ENCODE peak calls at places on chromosomes 12 and 14, in nine cellular contexts. One of them, this sample, is unnamed.

GRCh38 chr14:102473559-102473958 is 36.0 kb downstream of the ANKRD9 start:
- DNase-seq in stimulated activated CD4-positive, alpha-beta T cell treated with anti-CD3 and anti-CD28 coated beads, Interleukin-15, amount 100 ng/mL, for 24 hours: no peak
- DNase-seq in type B pancreatic cell: no peak
- DNase-seq in mesenteric fat pad: no peak
- DNase-seq in NCI-H2081: no peak
- DNase-seq in upper lobe of left lung: no peak
- DNase-seq in stomach: no peak
- DNase-seq in esophagus squamous epithelium: no peak
- DNase-seq in fibroblast of lung: no peak
- DNase-seq in this sample: no peak

GRCh38 chr14:92690171-92691011 is 58.0 kb downstream of the LGMN start:
- DNase-seq in mesenteric fat pad: no peak
- DNase-seq in type B pancreatic cell: no peak
- DNase-seq in upper lobe of left lung: no peak
- DNase-seq in fibroblast of lung: peak; percentile 54
- DNase-seq in NCI-H2081: peak; percentile 24
- DNase-seq in stimulated activated CD4-positive, alpha-beta T cell treated with anti-CD3 and anti-CD28 coated beads, Interleukin-15, amount 100 ng/mL, for 24 hours: peak; percentile 37
- DNase-seq in esophagus squamous epithelium: no peak
- DNase-seq in stomach: peak; percentile 68
- DNase-seq in this sample: no peak

GRCh38 chr12:11785722-11786121 is 136.2 kb downstream of the ETV6 start:
- DNase-seq in esophagus squamous epithelium: no peak
- DNase-seq in stimulated activated CD4-positive, alpha-beta T cell treated with anti-CD3 and anti-CD28 coated beads, Interleukin-15, amount 100 ng/mL, for 24 hours: no peak
- DNase-seq in type B pancreatic cell: no peak
- DNase-seq in stomach: no peak
- DNase-seq in upper lobe of left lung: no peak
- DNase-seq in NCI-H2081: no peak
- DNase-seq in mesenteric fat pad: no peak
- DNase-seq in fibroblast of lung: peak; percentile 71
- DNase-seq in this sample: no peak

GRCh38 chr12:130027798-130028197 is 124.0 kb upstream of the TMEM132D start:
- DNase-seq in stimulated activated CD4-positive, alpha-beta T cell treated with anti-CD3 and anti-CD28 coated beads, Interleukin-15, amount 100 ng/mL, for 24 hours: no peak
- DNase-seq in esophagus squamous epithelium: no peak
- DNase-seq in stomach: no peak
- DNase-seq in upper lobe of left lung: no peak
- DNase-seq in type B pancreatic cell: no peak
- DNase-seq in mesenteric fat pad: no peak
- DNase-seq in NCI-H2081: no peak
- DNase-seq in fibroblast of lung: no peak
- DNase-seq in this sample: no peak

GRCh38 chr14:60101801-60102200 is 10.1 kb downstream of the PCNX4 start:
- DNase-seq in NCI-H2081: no peak
- DNase-seq in stomach: no peak
- DNase-seq in fibroblast of lung: no peak
- DNase-seq in stimulated activated CD4-positive, alpha-beta T cell treated with anti-CD3 and anti-CD28 coated beads, Interleukin-15, amount 100 ng/mL, for 24 hours: no peak
- DNase-seq in esophagus squamous epithelium: no peak
- DNase-seq in upper lobe of left lung: no peak
- DNase-seq in type B pancreatic cell: no peak
- DNase-seq in mesenteric fat pad: no peak
- DNase-seq in this sample: no peak

GRCh38 chr12:15928870-15929571 is 17.9 kb downstream of the DERA start:
- DNase-seq in stomach: no peak
- DNase-seq in type B pancreatic cell: no peak
- DNase-seq in upper lobe of left lung: no peak
- DNase-seq in esophagus squamous epithelium: no peak
- DNase-seq in stimulated activated CD4-positive, alpha-beta T cell treated with anti-CD3 and anti-CD28 coated beads, Interleukin-15, amount 100 ng/mL, for 24 hours: no peak
- DNase-seq in NCI-H2081: no peak
- DNase-seq in fibroblast of lung: no peak
- DNase-seq in mesenteric fat pad: no peak
- DNase-seq in this sample: no peak

GRCh38 chr12:22321620-22322019 is 12.9 kb downstream of the ST8SIA1 start:
- DNase-seq in mesenteric fat pad: no peak
- DNase-seq in type B pancreatic cell: no peak
- DNase-seq in fibroblast of lung: no peak
- DNase-seq in NCI-H2081: no peak
- DNase-seq in upper lobe of left lung: no peak
- DNase-seq in esophagus squamous epithelium: no peak
- DNase-seq in stimulated activated CD4-positive, alpha-beta T cell treated with anti-CD3 and anti-CD28 coated beads, Interleukin-15, amount 100 ng/mL, for 24 hours: peak; percentile 36
- DNase-seq in stomach: no peak
- DNase-seq in this sample: no peak

GRCh38 chr14:26392498-26392897 is 205.3 kb downstream of the NOVA1 start:
- DNase-seq in mesenteric fat pad: no peak
- DNase-seq in NCI-H2081: no peak
- DNase-seq in esophagus squamous epithelium: no peak
- DNase-seq in upper lobe of left lung: no peak
- DNase-seq in stomach: no peak
- DNase-seq in stimulated activated CD4-positive, alpha-beta T cell treated with anti-CD3 and anti-CD28 coated beads, Interleukin-15, amount 100 ng/mL, for 24 hours: no peak
- DNase-seq in type B pancreatic cell: no peak
- DNase-seq in fibroblast of lung: no peak
- DNase-seq in this sample: no peak

GRCh38 chr14:102893452-102893851 is 29.0 kb upstream of the AMN start:
- DNase-seq in stomach: peak; percentile 36
- DNase-seq in fibroblast of lung: peak; percentile 97
- DNase-seq in upper lobe of left lung: no peak
- DNase-seq in mesenteric fat pad: peak; percentile 85
- DNase-seq in esophagus squamous epithelium: no peak
- DNase-seq in type B pancreatic cell: no peak
- DNase-seq in NCI-H2081: no peak
- DNase-seq in stimulated activated CD4-positive, alpha-beta T cell treated with anti-CD3 and anti-CD28 coated beads, Interleukin-15, amount 100 ng/mL, for 24 hours: no peak
- DNase-seq in this sample: no peak

GRCh38 chr12:114221136-114221838 is 184.7 kb downstream of the TBX5 start:
- DNase-seq in NCI-H2081: no peak
- DNase-seq in upper lobe of left lung: no peak
- DNase-seq in stomach: no peak
- DNase-seq in mesenteric fat pad: no peak
- DNase-seq in type B pancreatic cell: no peak
- DNase-seq in fibroblast of lung: peak; percentile 31
- DNase-seq in stimulated activated CD4-positive, alpha-beta T cell treated with anti-CD3 and anti-CD28 coated beads, Interleukin-15, amount 100 ng/mL, for 24 hours: no peak
- DNase-seq in esophagus squamous epithelium: no peak
- DNase-seq in this sample: no peak

GRCh38 chr12:18250313-18250916 is 10.9 kb upstream of the PIK3C2G start:
- DNase-seq in esophagus squamous epithelium: no peak
- DNase-seq in stimulated activated CD4-positive, alpha-beta T cell treated with anti-CD3 and anti-CD28 coated beads, Interleukin-15, amount 100 ng/mL, for 24 hours: no peak
- DNase-seq in stomach: no peak
- DNase-seq in type B pancreatic cell: no peak
- DNase-seq in mesenteric fat pad: no peak
- DNase-seq in NCI-H2081: peak; percentile 66
- DNase-seq in upper lobe of left lung: no peak
- DNase-seq in fibroblast of lung: peak; percentile 84
- DNase-seq in this sample: no peak

GRCh38 chr14:64410084-64410774 is 22.1 kb downstream of the MTHFD1 start:
- DNase-seq in type B pancreatic cell: no peak
- DNase-seq in esophagus squamous epithelium: no peak
- DNase-seq in fibroblast of lung: peak; percentile 42
- DNase-seq in NCI-H2081: peak; percentile 3
- DNase-seq in stimulated activated CD4-positive, alpha-beta T cell treated with anti-CD3 and anti-CD28 coated beads, Interleukin-15, amount 100 ng/mL, for 24 hours: no peak
- DNase-seq in mesenteric fat pad: no peak
- DNase-seq in upper lobe of left lung: no peak
- DNase-seq in stomach: no peak
- DNase-seq in this sample: no peak

GRCh38 chr14:92501891-92502351 is 11.7 kb upstream of the RIN3 start:
- DNase-seq in fibroblast of lung: peak; percentile 58
- DNase-seq in stomach: no peak
- DNase-seq in mesenteric fat pad: no peak
- DNase-seq in type B pancreatic cell: peak; percentile 2
- DNase-seq in upper lobe of left lung: no peak
- DNase-seq in stimulated activated CD4-positive, alpha-beta T cell treated with anti-CD3 and anti-CD28 coated beads, Interleukin-15, amount 100 ng/mL, for 24 hours: no peak
- DNase-seq in NCI-H2081: no peak
- DNase-seq in esophagus squamous epithelium: no peak
- DNase-seq in this sample: no peak

GRCh38 chr12:108532061-108532848 is 17.2 kb downstream of the FICD start:
- DNase-seq in NCI-H2081: peak; percentile 38
- DNase-seq in stimulated activated CD4-positive, alpha-beta T cell treated with anti-CD3 and anti-CD28 coated beads, Interleukin-15, amount 100 ng/mL, for 24 hours: no peak
- DNase-seq in upper lobe of left lung: no peak
- DNase-seq in fibroblast of lung: no peak
- DNase-seq in esophagus squamous epithelium: no peak
- DNase-seq in mesenteric fat pad: no peak
- DNase-seq in stomach: no peak
- DNase-seq in type B pancreatic cell: no peak
- DNase-seq in this sample: no peak

GRCh38 chr12:47744005-47744651 is 14.6 kb downstream of the RAPGEF3 start:
- DNase-seq in mesenteric fat pad: no peak
- DNase-seq in stimulated activated CD4-positive, alpha-beta T cell treated with anti-CD3 and anti-CD28 coated beads, Interleukin-15, amount 100 ng/mL, for 24 hours: peak; percentile 59
- DNase-seq in stomach: peak; percentile 83
- DNase-seq in NCI-H2081: peak; percentile 67
- DNase-seq in esophagus squamous epithelium: no peak
- DNase-seq in type B pancreatic cell: no peak
- DNase-seq in upper lobe of left lung: no peak
- DNase-seq in fibroblast of lung: no peak
- DNase-seq in this sample: no peak

GRCh38 chr14:95619785-95620417 is 66.3 kb upstream of the TCL1B start:
- DNase-seq in stomach: no peak
- DNase-seq in upper lobe of left lung: no peak
- DNase-seq in stimulated activated CD4-positive, alpha-beta T cell treated with anti-CD3 and anti-CD28 coated beads, Interleukin-15, amount 100 ng/mL, for 24 hours: no peak
- DNase-seq in mesenteric fat pad: no peak
- DNase-seq in type B pancreatic cell: no peak
- DNase-seq in fibroblast of lung: no peak
- DNase-seq in esophagus squamous epithelium: no peak
- DNase-seq in NCI-H2081: no peak
- DNase-seq in this sample: no peak

GRCh38 chr12:1880876-1881275 is 37.6 kb downstream of the CACNA2D4 start:
- DNase-seq in stomach: no peak
- DNase-seq in upper lobe of left lung: no peak
- DNase-seq in stimulated activated CD4-positive, alpha-beta T cell treated with anti-CD3 and anti-CD28 coated beads, Interleukin-15, amount 100 ng/mL, for 24 hours: no peak
- DNase-seq in mesenteric fat pad: peak; percentile 86
- DNase-seq in type B pancreatic cell: peak; percentile 51
- DNase-seq in NCI-H2081: no peak
- DNase-seq in esophagus squamous epithelium: no peak
- DNase-seq in fibroblast of lung: no peak
- DNase-seq in this sample: peak; percentile 65

GRCh38 chr12:53499261-53500118 is at the start of gene MAP3K12:
- DNase-seq in fibroblast of lung: peak; percentile 77
- DNase-seq in upper lobe of left lung: peak; percentile 92
- DNase-seq in esophagus squamous epithelium: no peak
- DNase-seq in type B pancreatic cell: no peak
- DNase-seq in stomach: peak; percentile 48
- DNase-seq in stimulated activated CD4-positive, alpha-beta T cell treated with anti-CD3 and anti-CD28 coated beads, Interleukin-15, amount 100 ng/mL, for 24 hours: peak; percentile 78
- DNase-seq in mesenteric fat pad: peak; percentile 89
- DNase-seq in NCI-H2081: peak; percentile 58
- DNase-seq in this sample: no peak

GRCh38 chr12:5441497-5442236 is 9.8 kb downstream of the NTF3 start:
- DNase-seq in mesenteric fat pad: no peak
- DNase-seq in stimulated activated CD4-positive, alpha-beta T cell treated with anti-CD3 and anti-CD28 coated beads, Interleukin-15, amount 100 ng/mL, for 24 hours: no peak
- DNase-seq in type B pancreatic cell: no peak
- DNase-seq in NCI-H2081: no peak
- DNase-seq in fibroblast of lung: no peak
- DNase-seq in upper lobe of left lung: no peak
- DNase-seq in stomach: no peak
- DNase-seq in esophagus squamous epithelium: no peak
- DNase-seq in this sample: no peak

GRCh38 chr14:63487724-63488123 is 55.5 kb downstream of the PPP2R5E start:
- DNase-seq in upper lobe of left lung: no peak
- DNase-seq in esophagus squamous epithelium: no peak
- DNase-seq in NCI-H2081: no peak
- DNase-seq in stomach: no peak
- DNase-seq in mesenteric fat pad: no peak
- DNase-seq in stimulated activated CD4-positive, alpha-beta T cell treated with anti-CD3 and anti-CD28 coated beads, Interleukin-15, amount 100 ng/mL, for 24 hours: no peak
- DNase-seq in fibroblast of lung: no peak
- DNase-seq in type B pancreatic cell: no peak
- DNase-seq in this sample: no peak

GRCh38 chr14:45199246-45199645 is 53.8 kb downstream of the MIS18BP1 start:
- DNase-seq in fibroblast of lung: peak; percentile 26
- DNase-seq in type B pancreatic cell: no peak
- DNase-seq in upper lobe of left lung: no peak
- DNase-seq in stomach: no peak
- DNase-seq in mesenteric fat pad: no peak
- DNase-seq in esophagus squamous epithelium: no peak
- DNase-seq in NCI-H2081: no peak
- DNase-seq in stimulated activated CD4-positive, alpha-beta T cell treated with anti-CD3 and anti-CD28 coated beads, Interleukin-15, amount 100 ng/mL, for 24 hours: no peak
- DNase-seq in this sample: no peak

GRCh38 chr14:41925409-41925808 is 318.7 kb downstream of the LRFN5 start:
- DNase-seq in type B pancreatic cell: no peak
- DNase-seq in mesenteric fat pad: no peak
- DNase-seq in fibroblast of lung: peak; percentile 65
- DNase-seq in stimulated activated CD4-positive, alpha-beta T cell treated with anti-CD3 and anti-CD28 coated beads, Interleukin-15, amount 100 ng/mL, for 24 hours: no peak
- DNase-seq in NCI-H2081: peak; percentile 1
- DNase-seq in upper lobe of left lung: no peak
- DNase-seq in esophagus squamous epithelium: no peak
- DNase-seq in stomach: no peak
- DNase-seq in this sample: no peak

GRCh38 chr14:94021001-94021400 is 5.1 kb upstream of the OTUB2 start:
- DNase-seq in NCI-H2081: no peak
- DNase-seq in mesenteric fat pad: no peak
- DNase-seq in type B pancreatic cell: no peak
- DNase-seq in esophagus squamous epithelium: no peak
- DNase-seq in fibroblast of lung: no peak
- DNase-seq in stomach: no peak
- DNase-seq in upper lobe of left lung: no peak
- DNase-seq in stimulated activated CD4-positive, alpha-beta T cell treated with anti-CD3 and anti-CD28 coated beads, Interleukin-15, amount 100 ng/mL, for 24 hours: no peak
- DNase-seq in this sample: no peak

GRCh38 chr12:116140559-116140958 is 136.9 kb downstream of the MED13L start:
- DNase-seq in upper lobe of left lung: no peak
- DNase-seq in esophagus squamous epithelium: no peak
- DNase-seq in type B pancreatic cell: no peak
- DNase-seq in stomach: no peak
- DNase-seq in stimulated activated CD4-positive, alpha-beta T cell treated with anti-CD3 and anti-CD28 coated beads, Interleukin-15, amount 100 ng/mL, for 24 hours: no peak
- DNase-seq in NCI-H2081: no peak
- DNase-seq in mesenteric fat pad: no peak
- DNase-seq in fibroblast of lung: no peak
- DNase-seq in this sample: no peak

GRCh38 chr12:123106640-123107359 is 44.1 kb downstream of the PITPNM2 start:
- DNase-seq in stomach: no peak
- DNase-seq in upper lobe of left lung: no peak
- DNase-seq in type B pancreatic cell: no peak
- DNase-seq in esophagus squamous epithelium: no peak
- DNase-seq in NCI-H2081: no peak
- DNase-seq in mesenteric fat pad: no peak
- DNase-seq in stimulated activated CD4-positive, alpha-beta T cell treated with anti-CD3 and anti-CD28 coated beads, Interleukin-15, amount 100 ng/mL, for 24 hours: peak; percentile 72
- DNase-seq in fibroblast of lung: no peak
- DNase-seq in this sample: no peak

GRCh38 chr12:12443482-12443881 is 86.6 kb downstream of the BORCS5 start:
- DNase-seq in stimulated activated CD4-positive, alpha-beta T cell treated with anti-CD3 and anti-CD28 coated beads, Interleukin-15, amount 100 ng/mL, for 24 hours: no peak
- DNase-seq in fibroblast of lung: peak; percentile 46
- DNase-seq in NCI-H2081: peak; percentile 41
- DNase-seq in mesenteric fat pad: no peak
- DNase-seq in stomach: peak; percentile 49
- DNase-seq in esophagus squamous epithelium: no peak
- DNase-seq in upper lobe of left lung: no peak
- DNase-seq in type B pancreatic cell: no peak
- DNase-seq in this sample: no peak

GRCh38 chr12:52004042-52004648 is 2.6 kb upstream of the TAMALIN start:
- DNase-seq in fibroblast of lung: peak; percentile 70
- DNase-seq in stomach: peak; percentile 68
- DNase-seq in upper lobe of left lung: no peak
- DNase-seq in mesenteric fat pad: no peak
- DNase-seq in esophagus squamous epithelium: no peak
- DNase-seq in stimulated activated CD4-positive, alpha-beta T cell treated with anti-CD3 and anti-CD28 coated beads, Interleukin-15, amount 100 ng/mL, for 24 hours: no peak
- DNase-seq in type B pancreatic cell: no peak
- DNase-seq in NCI-H2081: peak; percentile 76
- DNase-seq in this sample: no peak

GRCh38 chr12:108594-108993 is 42.0 kb downstream of the IQSEC3 start:
- DNase-seq in mesenteric fat pad: no peak
- DNase-seq in stimulated activated CD4-positive, alpha-beta T cell treated with anti-CD3 and anti-CD28 coated beads, Interleukin-15, amount 100 ng/mL, for 24 hours: no peak
- DNase-seq in fibroblast of lung: no peak
- DNase-seq in stomach: peak; percentile 54
- DNase-seq in esophagus squamous epithelium: no peak
- DNase-seq in type B pancreatic cell: no peak
- DNase-seq in upper lobe of left lung: no peak
- DNase-seq in NCI-H2081: peak; percentile 23
- DNase-seq in this sample: no peak

GRCh38 chr14:94000986-94001385 is 3.9 kb downstream of the CCDC197 start:
- DNase-seq in stomach: no peak
- DNase-seq in mesenteric fat pad: no peak
- DNase-seq in NCI-H2081: no peak
- DNase-seq in upper lobe of left lung: no peak
- DNase-seq in stimulated activated CD4-positive, alpha-beta T cell treated with anti-CD3 and anti-CD28 coated beads, Interleukin-15, amount 100 ng/mL, for 24 hours: no peak
- DNase-seq in esophagus squamous epithelium: no peak
- DNase-seq in fibroblast of lung: no peak
- DNase-seq in type B pancreatic cell: no peak
- DNase-seq in this sample: no peak

GRCh38 chr14:44895716-44896115 is 66.0 kb downstream of the KLHL28 start:
- DNase-seq in type B pancreatic cell: no peak
- DNase-seq in esophagus squamous epithelium: no peak
- DNase-seq in stomach: no peak
- DNase-seq in stimulated activated CD4-positive, alpha-beta T cell treated with anti-CD3 and anti-CD28 coated beads, Interleukin-15, amount 100 ng/mL, for 24 hours: no peak
- DNase-seq in NCI-H2081: no peak
- DNase-seq in fibroblast of lung: peak; percentile 35
- DNase-seq in upper lobe of left lung: no peak
- DNase-seq in mesenteric fat pad: no peak
- DNase-seq in this sample: no peak

GRCh38 chr12:25929096-25929637 is 29.3 kb upstream of the RASSF8 start:
- DNase-seq in fibroblast of lung: no peak
- DNase-seq in mesenteric fat pad: no peak
- DNase-seq in type B pancreatic cell: no peak
- DNase-seq in esophagus squamous epithelium: no peak
- DNase-seq in stimulated activated CD4-positive, alpha-beta T cell treated with anti-CD3 and anti-CD28 coated beads, Interleukin-15, amount 100 ng/mL, for 24 hours: no peak
- DNase-seq in upper lobe of left lung: no peak
- DNase-seq in stomach: no peak
- DNase-seq in NCI-H2081: no peak
- DNase-seq in this sample: no peak

This sample was measured in vagina.